ENCODE peak calls at places on chromosomes 13 and 19, in eight cellular contexts. One of them, this sample, is unnamed.

GRCh38 chr13:20826810-20827560 is 53.2 kb upstream of the EEF1AKMT1 start:
- DNase-seq in uterus: no peak
- DNase-seq in activated CD4-positive, CD25-positive, alpha-beta regulatory T cell: no peak
- DNase-seq in OCI-LY7: peak
- DNase-seq in substantia nigra: no peak
- DNase-seq in stimulated activated CD4-positive, alpha-beta T cell treated with anti-CD3 and anti-CD28 coated beads, Interleukin-15, amount 100 ng/mL, for 1 hour: no peak
- DNase-seq in T-helper 2 cell: no peak
- DNase-seq in kidney tubule cell: peak
- DNase-seq in this sample: no peak

GRCh38 chr13:30572859-30573275 is 44.9 kb upstream of the USPL1 start:
- DNase-seq in uterus: no peak
- DNase-seq in activated CD4-positive, CD25-positive, alpha-beta regulatory T cell: no peak
- DNase-seq in OCI-LY7: peak
- DNase-seq in substantia nigra: peak
- DNase-seq in stimulated activated CD4-positive, alpha-beta T cell treated with anti-CD3 and anti-CD28 coated beads, Interleukin-15, amount 100 ng/mL, for 1 hour: no peak
- DNase-seq in T-helper 2 cell: no peak
- DNase-seq in kidney tubule cell: peak
- DNase-seq in this sample: no peak

GRCh38 chr13:73365681-73366080 is 306.9 kb downstream of the KLF5 start:
- DNase-seq in uterus: no peak
- DNase-seq in activated CD4-positive, CD25-positive, alpha-beta regulatory T cell: no peak
- DNase-seq in OCI-LY7: no peak
- DNase-seq in substantia nigra: no peak
- DNase-seq in stimulated activated CD4-positive, alpha-beta T cell treated with anti-CD3 and anti-CD28 coated beads, Interleukin-15, amount 100 ng/mL, for 1 hour: no peak
- DNase-seq in T-helper 2 cell: no peak
- DNase-seq in kidney tubule cell: peak
- DNase-seq in this sample: no peak

GRCh38 chr19:15042003-15042402 is 7.3 kb upstream of the CASP14 start:
- DNase-seq in uterus: no peak
- DNase-seq in activated CD4-positive, CD25-positive, alpha-beta regulatory T cell: no peak
- DNase-seq in OCI-LY7: no peak
- DNase-seq in substantia nigra: no peak
- DNase-seq in stimulated activated CD4-positive, alpha-beta T cell treated with anti-CD3 and anti-CD28 coated beads, Interleukin-15, amount 100 ng/mL, for 1 hour: no peak
- DNase-seq in T-helper 2 cell: no peak
- DNase-seq in kidney tubule cell: no peak
- DNase-seq in this sample: no peak

GRCh38 chr19:33557720-33558119 is 36.1 kb upstream of the PEPD start:
- DNase-seq in uterus: no peak
- DNase-seq in activated CD4-positive, CD25-positive, alpha-beta regulatory T cell: no peak
- DNase-seq in OCI-LY7: no peak
- DNase-seq in substantia nigra: no peak
- DNase-seq in stimulated activated CD4-positive, alpha-beta T cell treated with anti-CD3 and anti-CD28 coated beads, Interleukin-15, amount 100 ng/mL, for 1 hour: no peak
- DNase-seq in T-helper 2 cell: no peak
- DNase-seq in kidney tubule cell: no peak
- DNase-seq in this sample: no peak

GRCh38 chr19:54312436-54313362 is at the start of gene LILRA5:
- DNase-seq in uterus: no peak
- DNase-seq in activated CD4-positive, CD25-positive, alpha-beta regulatory T cell: no peak
- DNase-seq in OCI-LY7: no peak
- DNase-seq in substantia nigra: no peak
- DNase-seq in stimulated activated CD4-positive, alpha-beta T cell treated with anti-CD3 and anti-CD28 coated beads, Interleukin-15, amount 100 ng/mL, for 1 hour: no peak
- DNase-seq in T-helper 2 cell: no peak
- DNase-seq in kidney tubule cell: no peak
- DNase-seq in this sample: no peak

GRCh38 chr13:98098511-98098910 is 44.4 kb upstream of the FARP1 start:
- DNase-seq in uterus: no peak
- DNase-seq in activated CD4-positive, CD25-positive, alpha-beta regulatory T cell: no peak
- DNase-seq in OCI-LY7: no peak
- DNase-seq in substantia nigra: no peak
- DNase-seq in stimulated activated CD4-positive, alpha-beta T cell treated with anti-CD3 and anti-CD28 coated beads, Interleukin-15, amount 100 ng/mL, for 1 hour: no peak
- DNase-seq in T-helper 2 cell: no peak
- DNase-seq in kidney tubule cell: no peak
- DNase-seq in this sample: no peak

GRCh38 chr19:48321372-48321621 is 4.1 kb upstream of the EMP3 start:
- DNase-seq in uterus: peak
- DNase-seq in activated CD4-positive, CD25-positive, alpha-beta regulatory T cell: peak
- DNase-seq in OCI-LY7: peak
- DNase-seq in substantia nigra: peak
- DNase-seq in stimulated activated CD4-positive, alpha-beta T cell treated with anti-CD3 and anti-CD28 coated beads, Interleukin-15, amount 100 ng/mL, for 1 hour: peak
- DNase-seq in T-helper 2 cell: peak
- DNase-seq in kidney tubule cell: peak
- DNase-seq in this sample: peak

GRCh38 chr13:65497265-65497664 is 1732.9 kb downstream of the PCDH9 start:
- DNase-seq in uterus: no peak
- DNase-seq in activated CD4-positive, CD25-positive, alpha-beta regulatory T cell: no peak
- DNase-seq in OCI-LY7: no peak
- DNase-seq in substantia nigra: no peak
- DNase-seq in stimulated activated CD4-positive, alpha-beta T cell treated with anti-CD3 and anti-CD28 coated beads, Interleukin-15, amount 100 ng/mL, for 1 hour: no peak
- DNase-seq in T-helper 2 cell: no peak
- DNase-seq in kidney tubule cell: peak
- DNase-seq in this sample: no peak

GRCh38 chr19:41362143-41362847 is 1.7 kb downstream of the B9D2 start:
- DNase-seq in uterus: no peak
- DNase-seq in activated CD4-positive, CD25-positive, alpha-beta regulatory T cell: no peak
- DNase-seq in OCI-LY7: no peak
- DNase-seq in substantia nigra: no peak
- DNase-seq in stimulated activated CD4-positive, alpha-beta T cell treated with anti-CD3 and anti-CD28 coated beads, Interleukin-15, amount 100 ng/mL, for 1 hour: no peak
- DNase-seq in T-helper 2 cell: no peak
- DNase-seq in kidney tubule cell: peak
- DNase-seq in this sample: no peak

GRCh38 chr13:113669871-113670341 is 2.9 kb downstream of the GRK1 start:
- DNase-seq in uterus: peak
- DNase-seq in activated CD4-positive, CD25-positive, alpha-beta regulatory T cell: no peak
- DNase-seq in OCI-LY7: no peak
- DNase-seq in substantia nigra: no peak
- DNase-seq in stimulated activated CD4-positive, alpha-beta T cell treated with anti-CD3 and anti-CD28 coated beads, Interleukin-15, amount 100 ng/mL, for 1 hour: no peak
- DNase-seq in T-helper 2 cell: no peak
- DNase-seq in kidney tubule cell: no peak
- DNase-seq in this sample: no peak

GRCh38 chr13:53206455-53206854 is 177.8 kb downstream of the OLFM4 start:
- DNase-seq in uterus: no peak
- DNase-seq in activated CD4-positive, CD25-positive, alpha-beta regulatory T cell: no peak
- DNase-seq in OCI-LY7: peak
- DNase-seq in substantia nigra: no peak
- DNase-seq in stimulated activated CD4-positive, alpha-beta T cell treated with anti-CD3 and anti-CD28 coated beads, Interleukin-15, amount 100 ng/mL, for 1 hour: no peak
- DNase-seq in T-helper 2 cell: no peak
- DNase-seq in kidney tubule cell: peak
- DNase-seq in this sample: no peak

GRCh38 chr13:43261018-43261417 is 237.6 kb downstream of the DNAJC15 start:
- DNase-seq in uterus: no peak
- DNase-seq in activated CD4-positive, CD25-positive, alpha-beta regulatory T cell: no peak
- DNase-seq in OCI-LY7: no peak
- DNase-seq in substantia nigra: no peak
- DNase-seq in stimulated activated CD4-positive, alpha-beta T cell treated with anti-CD3 and anti-CD28 coated beads, Interleukin-15, amount 100 ng/mL, for 1 hour: no peak
- DNase-seq in T-helper 2 cell: no peak
- DNase-seq in kidney tubule cell: peak
- DNase-seq in this sample: no peak

GRCh38 chr13:25886438-25887214 is 165.2 kb downstream of the SHISA2 start:
- DNase-seq in uterus: no peak
- DNase-seq in activated CD4-positive, CD25-positive, alpha-beta regulatory T cell: no peak
- DNase-seq in OCI-LY7: no peak
- DNase-seq in substantia nigra: no peak
- DNase-seq in stimulated activated CD4-positive, alpha-beta T cell treated with anti-CD3 and anti-CD28 coated beads, Interleukin-15, amount 100 ng/mL, for 1 hour: no peak
- DNase-seq in T-helper 2 cell: no peak
- DNase-seq in kidney tubule cell: peak
- DNase-seq in this sample: no peak

GRCh38 chr19:50418186-50419021 is at the start of gene SPIB:
- DNase-seq in uterus: no peak
- DNase-seq in activated CD4-positive, CD25-positive, alpha-beta regulatory T cell: no peak
- DNase-seq in OCI-LY7: peak
- DNase-seq in substantia nigra: no peak
- DNase-seq in stimulated activated CD4-positive, alpha-beta T cell treated with anti-CD3 and anti-CD28 coated beads, Interleukin-15, amount 100 ng/mL, for 1 hour: no peak
- DNase-seq in T-helper 2 cell: no peak
- DNase-seq in kidney tubule cell: no peak
- DNase-seq in this sample: no peak

GRCh38 chr13:106354961-106355360 is 180.5 kb downstream of the EFNB2 start:
- DNase-seq in uterus: no peak
- DNase-seq in activated CD4-positive, CD25-positive, alpha-beta regulatory T cell: no peak
- DNase-seq in OCI-LY7: no peak
- DNase-seq in substantia nigra: no peak
- DNase-seq in stimulated activated CD4-positive, alpha-beta T cell treated with anti-CD3 and anti-CD28 coated beads, Interleukin-15, amount 100 ng/mL, for 1 hour: no peak
- DNase-seq in T-helper 2 cell: no peak
- DNase-seq in kidney tubule cell: no peak
- DNase-seq in this sample: no peak

This sample was measured in head of caudate nucleus.